ENCODE peak calls at places on chromosomes 16 and 17, in eight cellular contexts. M is activated T-cell treated with anti-CD3 and anti-CD28 coated beads for 1 hour, H is NCI-H774, S is ELR, B is activated T-helper 1 cell treated with Interleukin-2 at 50 U/mL for 16 hours, Z is EH, N is thoracic aorta, O is ACHN. I is an unnamed sample.

GRCh38 chr16:17836868-17837602 is 366.3 kb upstream of the XYLT1 start:
- DNase-seq in Z (peak; percentile 99), O (no peak), B (no peak), H (no peak), M (no peak), N (no peak), S (peak; percentile 94), I (no peak)

GRCh38 chr17:7018331-7018964 is 4.4 kb upstream of the BCL6B start:
- DNase-seq in H (no peak), B (no peak), O (no peak), S (no peak), M (no peak), Z (no peak), N (no peak), I (peak; percentile 93)

GRCh38 chr17:59470624-59471297 is 94.6 kb upstream of the DHX40 start:
- DNase-seq in N (no peak), B (no peak), H (no peak), Z (no peak), M (no peak), O (no peak), S (no peak), I (no peak)

GRCh38 chr17:42709561-42709960 is 27.2 kb downstream of the CNTNAP1 start:
- DNase-seq in H (no peak), B (no peak), Z (no peak), M (no peak), O (no peak), S (no peak), N (no peak), I (no peak)

GRCh38 chr16:346587-346986 is 5.9 kb downstream of the AXIN1 start:
- DNase-seq in H (no peak), M (no peak), Z (peak; percentile 55), S (peak; percentile 61), N (no peak), B (no peak), O (peak; percentile 47), I (no peak)

GRCh38 chr17:78342438-78343098 is 17.3 kb downstream of the SOCS3 start:
- DNase-seq in Z (peak; percentile 92), H (no peak), S (peak; percentile 91), M (no peak), N (peak; percentile 64), O (peak; percentile 94), B (no peak), I (no peak)

GRCh38 chr17:67377727-67378443 is 804 bp downstream of the PITPNC1 start:
- DNase-seq in H (peak; percentile 43), N (no peak), O (peak; percentile 33), Z (peak; percentile 58), M (peak; percentile 39), B (peak; percentile 39), S (peak; percentile 66), I (peak; percentile 91)

GRCh38 chr17:72158895-72159885 is 38.4 kb downstream of the SOX9 start:
- DNase-seq in S (no peak), H (no peak), N (no peak), O (no peak), Z (no peak), B (no peak), M (no peak), I (no peak)

GRCh38 chr17:42775534-42776098 is 2.4 kb downstream of the VPS25 start:
- DNase-seq in B (no peak), N (no peak), O (peak; percentile 42), H (no peak), Z (peak; percentile 77), M (no peak), S (peak; percentile 76), I (no peak)

GRCh38 chr17:79574108-79574507 is 36.7 kb downstream of the RBFOX3 start:
- DNase-seq in N (no peak), Z (no peak), H (no peak), M (no peak), O (no peak), B (no peak), S (peak; percentile 51), I (no peak)

GRCh38 chr16:181668-182021 is 1.4 kb downstream of the HBQ1 start:
- DNase-seq in N (no peak), H (no peak), B (no peak), S (no peak), Z (peak; percentile 7), O (no peak), M (no peak), I (no peak)

GRCh38 chr16:77723108-77723514 is 797 bp downstream of the NUDT7 start:
- DNase-seq in N (no peak), O (peak; percentile 40), Z (peak; percentile 28), S (peak; percentile 28), M (no peak), B (no peak), H (no peak), I (no peak)

GRCh38 chr16:8183186-8184099 is 406.9 kb downstream of the TMEM114 start:
- DNase-seq in B (no peak), M (no peak), H (no peak), N (no peak), S (no peak), O (no peak), Z (no peak), I (no peak)

GRCh38 chr17:81064746-81065475 is 30.0 kb downstream of the BAIAP2 start:
- DNase-seq in N (no peak), Z (peak; percentile 65), B (no peak), H (no peak), S (no peak), M (no peak), O (no peak), I (no peak)

GRCh38 chr17:42475853-42476252 is 17.2 kb downstream of the ATP6V0A1 start:
- DNase-seq in N (no peak), H (no peak), B (no peak), S (no peak), M (no peak), Z (no peak), O (no peak), I (peak; percentile 25)

GRCh38 chr17:67221062-67221998 is 23.7 kb downstream of the HELZ start:
- DNase-seq in B (no peak), O (peak; percentile 72), Z (peak; percentile 65), N (no peak), S (peak; percentile 72), M (no peak), H (no peak), I (peak; percentile 26)

GRCh38 chr16:11049396-11050059 is 105.2 kb downstream of the CLEC16A start:
- DNase-seq in Z (peak; percentile 48), H (no peak), S (peak; percentile 34), B (no peak), M (no peak), N (no peak), O (no peak), I (no peak)

GRCh38 chr16:88705076-88705684 is 1.0 kb downstream of the RNF166 start:
- DNase-seq in N (no peak), M (no peak), B (no peak), H (no peak), O (no peak), Z (peak; percentile 33), S (peak; percentile 44), I (no peak)

GRCh38 chr17:69012895-69013805 is 47.6 kb downstream of the ABCA9 start:
- DNase-seq in B (no peak), O (no peak), M (no peak), N (no peak), Z (no peak), H (no peak), S (peak; percentile 62), I (no peak)

GRCh38 chr16:86044881-86045600 is 146.1 kb downstream of the IRF8 start:
- DNase-seq in B (peak; percentile 4), S (no peak), O (no peak), M (peak; percentile 22), H (no peak), Z (no peak), N (no peak), I (no peak)

GRCh38 chr17:78374631-78375274 is 3.7 kb upstream of the PGS1 start:
- DNase-seq in B (no peak), S (peak; percentile 90), M (no peak), Z (peak; percentile 84), H (no peak), N (no peak), O (peak; percentile 86), I (peak; percentile 83)

GRCh38 chr17:36602030-36602737 is 801 bp downstream of the MRM1 start:
- DNase-seq in N (no peak), S (peak; percentile 40), H (peak; percentile 22), B (no peak), M (no peak), O (peak; percentile 31), Z (peak; percentile 13), I (no peak)

GRCh38 chr17:16653367-16654041 is at the start of gene ZNF624:
- DNase-seq in B (peak; percentile 77), Z (peak; percentile 91), O (peak; percentile 96), H (peak; percentile 76), S (peak; percentile 94), N (peak; percentile 77), M (peak; percentile 79), I (peak; percentile 99)

GRCh38 chr17:8681175-8681949 is 50.8 kb upstream of the MYH10 start:
- DNase-seq in N (no peak), M (no peak), S (no peak), Z (peak; percentile 82), B (no peak), O (no peak), H (no peak), I (no peak)

GRCh38 chr16:58339452-58339938 is 44.7 kb upstream of the PRSS54 start:
- DNase-seq in N (no peak), H (no peak), B (no peak), O (peak; percentile 60), Z (peak; percentile 30), M (no peak), S (peak; percentile 54), I (no peak)

GRCh38 chr17:47288531-47289116 is 35.0 kb downstream of the ITGB3 start:
- DNase-seq in N (no peak), B (no peak), Z (peak; percentile 43), S (no peak), O (no peak), H (no peak), M (no peak), I (no peak)

GRCh38 chr16:72560617-72561016 is 388.7 kb upstream of the PMFBP1 start:
- DNase-seq in Z (no peak), N (no peak), H (no peak), M (no peak), S (no peak), B (no peak), O (no peak), I (no peak)

GRCh38 chr17:59954856-59955255 is 9.7 kb downstream of the RNFT1 start:
- DNase-seq in Z (no peak), S (no peak), N (no peak), M (no peak), H (no peak), B (no peak), O (no peak), I (no peak)

GRCh38 chr16:46972971-46973456 is 460 bp downstream of the DNAJA2 start:
- DNase-seq in H (no peak), O (peak; percentile 41), N (no peak), B (peak; percentile 32), Z (peak; percentile 42), M (peak; percentile 11), S (peak; percentile 56), I (peak; percentile 87)

GRCh38 chr17:50952889-50953288 is 86.7 kb upstream of the TOB1 start:
- DNase-seq in Z (no peak), O (no peak), H (no peak), B (no peak), S (no peak), N (no peak), M (no peak), I (peak; percentile 82)

GRCh38 chr16:60811657-60812056 is 1224.6 kb downstream of the CDH8 start:
- DNase-seq in S (no peak), H (no peak), B (no peak), Z (no peak), O (no peak), N (no peak), M (no peak), I (no peak)

GRCh38 chr17:67043283-67043682 is 1.1 kb upstream of the CACNG1 start:
- DNase-seq in B (no peak), Z (no peak), H (no peak), S (no peak), M (no peak), O (no peak), N (no peak), I (no peak)

GRCh38 chr17:80632046-80632581 is 87.5 kb downstream of the RPTOR start:
- DNase-seq in Z (no peak), B (no peak), S (no peak), M (no peak), O (no peak), N (no peak), H (no peak), I (no peak)

GRCh38 chr16:50900391-50900942 is 158.6 kb downstream of the CYLD start:
- DNase-seq in N (no peak), M (no peak), S (no peak), O (no peak), B (no peak), H (no peak), Z (no peak), I (no peak)